ENCODE peak calls at places on chromosomes 5 and 9, in ten cellular contexts. S, V, J, Q, H, E, F, M, U and A are unnamed samples.

GRCh38 chr9:122005597-122005996 is 87.5 kb downstream of the TTLL11 start:
- DNase-seq in S (no peak), V (no peak), J (peak), Q (no peak), H (no peak), E (peak), F (no peak), M (peak), U (no peak), A (no peak)

GRCh38 chr9:72129271-72130156 is 19.7 kb upstream of the GDA start:
- DNase-seq in S (no peak), V (no peak), J (no peak), Q (no peak), H (no peak), E (no peak), F (no peak), M (no peak), U (no peak), A (no peak)

GRCh38 chr5:61441742-61442141 is 109.7 kb downstream of the ZSWIM6 start:
- DNase-seq in S (no peak), V (no peak), J (no peak), Q (no peak), H (no peak), E (no peak), F (no peak), M (no peak), U (no peak), A (no peak)

GRCh38 chr9:112848316-112849151 is 42.1 kb downstream of the SLC46A2 start:
- DNase-seq in S (no peak), V (no peak), J (peak), Q (no peak), H (no peak), E (no peak), F (no peak), M (no peak), U (no peak), A (no peak)

GRCh38 chr5:157196045-157196444 is 15.4 kb downstream of the ITK start:
- DNase-seq in S (no peak), V (no peak), J (no peak), Q (no peak), H (no peak), E (no peak), F (no peak), M (no peak), U (no peak), A (no peak)

GRCh38 chr5:40221255-40221654 is 458.5 kb upstream of the PTGER4 start:
- DNase-seq in S (no peak), V (no peak), J (no peak), Q (no peak), H (no peak), E (no peak), F (no peak), M (no peak), U (no peak), A (no peak)

GRCh38 chr5:169100735-169101075 is 200.2 kb downstream of the SLIT3 start:
- DNase-seq in S (no peak), V (peak), J (no peak), Q (no peak), H (peak), E (no peak), F (no peak), M (peak), U (peak), A (no peak)

GRCh38 chr5:149913449-149914419 is 30.9 kb downstream of the PDE6A start:
- DNase-seq in S (no peak), V (no peak), J (no peak), Q (no peak), H (no peak), E (no peak), F (no peak), M (no peak), U (peak), A (no peak)

GRCh38 chr5:132500931-132501628 is 10.5 kb upstream of the IRF1 start:
- DNase-seq in S (peak), V (no peak), J (peak), Q (no peak), H (peak), E (peak), F (peak), M (no peak), U (peak), A (no peak)

GRCh38 chr5:55570026-55570425 is 35.3 kb upstream of the PLPP1 start:
- DNase-seq in S (no peak), V (no peak), J (peak), Q (no peak), H (peak), E (peak), F (no peak), M (peak), U (no peak), A (no peak)

GRCh38 chr5:55572011-55572410 is 37.2 kb upstream of the PLPP1 start:
- DNase-seq in S (no peak), V (no peak), J (no peak), Q (no peak), H (no peak), E (no peak), F (no peak), M (no peak), U (no peak), A (no peak)

GRCh38 chr5:55575815-55576583 is 41.2 kb upstream of the PLPP1 start:
- DNase-seq in S (no peak), V (no peak), J (peak), Q (no peak), H (no peak), E (peak), F (no peak), M (no peak), U (no peak), A (no peak)

GRCh38 chr5:55569513-55569865 is 34.7 kb upstream of the PLPP1 start:
- DNase-seq in S (no peak), V (no peak), J (no peak), Q (no peak), H (peak), E (no peak), F (no peak), M (no peak), U (no peak), A (no peak)

DNA sequence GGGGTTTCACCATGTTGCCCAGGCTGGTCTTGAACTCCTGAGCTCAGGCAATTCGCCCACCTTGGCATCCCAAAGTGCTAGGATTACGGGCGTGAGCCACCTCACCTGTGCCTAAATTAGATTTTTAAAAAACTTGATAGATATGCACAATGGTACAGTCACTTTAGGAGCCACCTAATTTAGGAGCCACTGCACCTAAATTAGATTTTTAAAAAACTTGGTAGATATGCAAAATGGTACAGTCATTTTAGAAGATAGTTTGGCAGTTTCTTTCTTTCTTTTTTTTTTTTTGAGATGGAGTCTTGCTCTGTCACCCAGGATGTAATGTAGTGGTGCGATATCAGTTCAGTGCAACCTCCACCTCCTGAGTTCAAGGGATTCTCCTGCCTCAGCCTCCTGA is 37.8 kb upstream of the PLPP1 start:
- DNase-seq in S (no peak), V (no peak), J (no peak), Q (no peak), H (no peak), E (no peak), F (no peak), M (no peak), U (no peak), A (no peak)
- H3K4me3 ChIP-seq in S (no peak), V (no peak), J (no peak), Q (no peak), H (no peak), E (no peak), F (no peak), M (no peak), U (no peak), A (no peak)

GRCh38 chr5:179619776-179620175 is 3.7 kb downstream of the HNRNPH1 start:
- DNase-seq in S (no peak), V (no peak), J (no peak), Q (no peak), H (no peak), E (no peak), F (no peak), M (no peak), U (no peak), A (no peak)

GRCh38 chr5:179621551-179621971 is 1.9 kb downstream of the HNRNPH1 start:
- DNase-seq in S (peak), V (no peak), J (no peak), Q (no peak), H (no peak), E (peak), F (peak), M (no peak), U (no peak), A (no peak)

GRCh38 chr5:179620703-179621350 is 2.6 kb downstream of the HNRNPH1 start:
- DNase-seq in S (no peak), V (no peak), J (peak), Q (no peak), H (no peak), E (no peak), F (peak), M (no peak), U (no peak), A (no peak)

GRCh38 chr5:179618923-179619554 is 4.4 kb downstream of the HNRNPH1 start:
- DNase-seq in S (peak), V (no peak), J (peak), Q (no peak), H (no peak), E (no peak), F (peak), M (no peak), U (no peak), A (no peak)

DNA sequence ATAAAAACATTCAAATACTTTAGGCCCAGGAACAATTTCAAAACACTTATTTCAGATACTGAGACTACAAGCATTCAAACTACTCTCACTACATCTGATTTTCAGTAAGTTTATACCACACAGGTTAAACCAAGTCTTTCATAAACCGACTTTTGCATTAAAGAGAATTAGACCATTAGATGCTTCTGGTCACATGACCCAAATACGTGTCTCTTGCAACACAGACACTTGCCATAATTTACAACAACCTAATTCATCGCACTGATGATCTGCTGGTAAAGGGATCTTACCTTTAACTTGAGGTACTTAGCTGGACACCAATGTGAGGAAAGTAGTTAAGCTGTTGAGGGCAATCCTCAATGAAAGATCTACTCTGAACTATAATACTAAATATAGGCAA is 3.2 kb downstream of the HNRNPH1 start:
- DNase-seq in S (no peak), V (no peak), J (no peak), Q (no peak), H (no peak), E (no peak), F (no peak), M (no peak), U (no peak), A (no peak)
- H3K4me3 ChIP-seq in S (peak), V (peak), J (peak), Q (peak), H (peak), E (peak), F (peak), M (peak), U (no peak), A (peak)

DNA sequence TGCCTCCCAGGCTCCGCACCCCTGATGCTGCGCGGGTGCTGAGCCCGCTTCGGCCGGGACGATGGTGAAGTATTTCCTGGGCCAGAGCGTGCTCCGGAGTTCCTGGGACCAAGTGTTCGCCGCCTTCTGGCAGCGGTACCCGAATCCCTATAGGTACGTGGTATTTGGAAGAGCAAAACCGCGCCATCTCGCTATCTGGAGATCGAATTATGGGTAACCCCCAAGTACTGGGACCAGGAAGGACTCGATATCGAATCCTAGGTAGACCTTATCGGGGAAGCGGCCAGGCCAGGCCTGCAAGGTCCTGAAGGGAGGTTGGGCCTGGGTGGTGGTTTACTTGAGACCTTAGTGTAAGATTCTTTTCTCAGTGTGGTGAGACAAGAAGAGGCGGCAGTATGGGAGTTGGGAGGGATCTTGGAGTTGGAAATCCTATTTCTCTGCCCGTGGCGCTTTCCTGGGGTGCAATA is 359 bp downstream of the PRELID1 start:
- DNase-seq in S (no peak), V (no peak), J (no peak), Q (no peak), H (no peak), E (peak), F (no peak), M (no peak), U (peak), A (no peak)
- H3K4me3 ChIP-seq in S (peak), V (peak), J (peak), Q (peak), H (peak), E (peak), F (peak), M (peak), U (peak), A (peak)

DNA sequence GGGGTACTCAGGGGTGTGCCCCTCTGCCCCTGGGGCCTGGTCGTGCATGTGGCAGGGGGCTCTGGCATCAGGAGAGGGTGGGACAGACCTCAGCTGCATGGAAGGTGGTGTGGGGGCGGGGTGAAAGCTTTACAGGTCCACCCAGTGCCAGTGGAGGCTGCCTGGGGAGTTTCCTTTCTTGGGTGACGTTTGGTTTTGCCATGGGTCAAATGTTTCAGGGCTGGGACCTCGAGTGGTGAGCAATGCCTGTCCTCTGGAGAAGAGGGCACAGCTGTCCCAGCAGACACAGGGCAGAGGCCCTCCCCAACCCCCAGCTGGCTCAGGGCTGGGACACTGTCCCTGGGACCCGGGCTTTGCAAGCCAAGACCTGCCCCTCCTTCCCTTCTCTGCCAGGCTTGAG is 3.6 kb downstream of the RXRA start:
- DNase-seq in S (no peak), V (no peak), J (no peak), Q (no peak), H (no peak), E (no peak), F (no peak), M (no peak), U (peak), A (no peak)
- H3K4me3 ChIP-seq in S (no peak), V (no peak), J (no peak), Q (peak), H (no peak), E (no peak), F (peak), M (no peak), U (no peak), A (peak)

DNA sequence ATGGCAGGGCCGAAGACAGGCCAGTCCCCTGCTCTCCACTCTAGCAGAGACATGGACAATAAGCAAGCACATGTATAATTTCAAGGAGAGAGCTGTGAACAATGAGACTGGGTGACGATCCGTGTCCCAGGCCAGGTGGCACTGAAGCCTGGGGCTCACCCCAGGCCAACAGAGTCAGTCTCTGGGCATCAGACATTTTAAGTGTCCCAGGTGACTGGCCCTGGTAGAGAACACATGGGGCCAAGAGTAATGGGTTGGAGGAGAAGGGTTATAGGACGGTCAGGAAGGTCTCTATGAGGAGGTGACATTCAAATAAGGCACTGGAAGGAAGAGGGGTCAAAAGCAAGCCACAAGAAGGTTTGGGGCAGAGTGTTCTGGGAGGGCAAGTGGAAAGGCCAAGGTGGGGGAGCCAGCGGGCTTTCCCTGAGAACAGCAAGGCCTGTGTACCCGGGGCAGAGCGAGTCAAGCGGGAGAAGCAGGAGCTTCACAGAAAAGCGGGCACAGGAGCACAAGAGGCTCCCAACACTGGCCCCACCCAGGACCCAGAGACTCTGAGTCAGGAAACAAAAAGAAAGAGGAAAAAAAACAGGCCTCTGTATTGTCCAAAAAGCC is 1.1 kb upstream of the AKNA start:
- DNase-seq in S (no peak), V (no peak), J (no peak), Q (no peak), H (no peak), E (no peak), F (no peak), M (no peak), U (no peak), A (no peak)
- H3K4me3 ChIP-seq in S (no peak), V (no peak), J (no peak), Q (peak), H (no peak), E (no peak), F (peak), M (no peak), U (no peak), A (no peak)

GRCh38 chr5:59317772-59318205 is 575.7 kb downstream of the PDE4D start:
- DNase-seq in S (no peak), V (no peak), J (no peak), Q (no peak), H (no peak), E (no peak), F (no peak), M (no peak), U (no peak), A (no peak)
- H3K4me3 ChIP-seq in S (no peak), V (no peak), J (no peak), Q (peak), H (no peak), E (no peak), F (no peak), M (no peak), U (no peak), A (no peak)

GRCh38 chr5:124806026-124806856 is 59.8 kb upstream of the ZNF608 start:
- DNase-seq in S (peak), V (peak), J (peak), Q (no peak), H (peak), E (peak), F (no peak), M (peak), U (peak), A (peak)

GRCh38 chr5:124798890-124799289 is 52.5 kb upstream of the ZNF608 start:
- DNase-seq in S (no peak), V (no peak), J (no peak), Q (no peak), H (no peak), E (no peak), F (no peak), M (no peak), U (no peak), A (no peak)

GRCh38 chr5:124797665-124798087 is 51.2 kb upstream of the ZNF608 start:
- DNase-seq in S (no peak), V (no peak), J (peak), Q (no peak), H (no peak), E (no peak), F (no peak), M (no peak), U (no peak), A (no peak)

GRCh38 chr5:124803617-124804331 is 57.3 kb upstream of the ZNF608 start:
- DNase-seq in S (no peak), V (no peak), J (no peak), Q (no peak), H (no peak), E (no peak), F (no peak), M (no peak), U (no peak), A (no peak)

DNA sequence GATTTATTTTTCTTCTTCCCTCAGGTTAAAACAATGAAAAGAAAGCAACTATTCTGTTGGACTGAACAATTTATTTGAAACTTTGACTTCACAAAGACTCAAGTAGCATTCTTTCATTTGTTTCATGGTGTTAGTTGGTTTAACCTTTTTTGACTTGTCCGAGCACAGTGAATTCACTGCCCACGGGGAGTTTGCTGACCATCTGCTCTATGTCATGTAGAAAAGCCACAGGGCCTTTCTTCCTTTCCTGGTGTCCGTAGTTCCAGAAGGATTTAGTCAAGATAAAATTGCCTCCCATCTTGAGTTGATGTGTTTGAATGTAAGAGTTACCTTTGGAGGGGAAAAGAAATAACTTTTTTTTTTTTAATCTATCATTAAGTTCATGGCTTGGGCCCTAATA is 55.1 kb upstream of the ZNF608 start:
- DNase-seq in S (no peak), V (no peak), J (no peak), Q (no peak), H (no peak), E (no peak), F (no peak), M (no peak), U (no peak), A (no peak)
- H3K4me3 ChIP-seq in S (no peak), V (no peak), J (no peak), Q (no peak), H (no peak), E (no peak), F (no peak), M (no peak), U (no peak), A (no peak)